ENCODE peak calls at places on chromosomes 13 and 19, in six cellular contexts. One of them, this sample, is unnamed.

GRCh38 chr19:38862321-38863059 is 12.7 kb upstream of the HNRNPL start:
- DNase-seq in heart right ventricle: peak; percentile 45
- DNase-seq in upper lobe of left lung: no peak
- DNase-seq in epithelial cell of proximal tubule: no peak
- DNase-seq in upper lobe of right lung: no peak
- DNase-seq in mucosa of descending colon: no peak
- DNase-seq in this sample: peak; percentile 68

GRCh38 chr19:46674416-46675178 is 13.6 kb upstream of the DACT3 start:
- DNase-seq in heart right ventricle: no peak
- DNase-seq in upper lobe of left lung: no peak
- DNase-seq in epithelial cell of proximal tubule: no peak
- DNase-seq in upper lobe of right lung: no peak
- DNase-seq in mucosa of descending colon: no peak
- DNase-seq in this sample: no peak

GRCh38 chr19:42467437-42467760 is 24.7 kb upstream of the CXCL17 start:
- DNase-seq in heart right ventricle: no peak
- DNase-seq in upper lobe of left lung: no peak
- DNase-seq in epithelial cell of proximal tubule: no peak
- DNase-seq in upper lobe of right lung: no peak
- DNase-seq in mucosa of descending colon: no peak
- DNase-seq in this sample: no peak

GRCh38 chr13:49985129-49985528 is 11.7 kb upstream of the TRIM13 start:
- DNase-seq in heart right ventricle: no peak
- DNase-seq in upper lobe of left lung: no peak
- DNase-seq in epithelial cell of proximal tubule: no peak
- DNase-seq in upper lobe of right lung: no peak
- DNase-seq in mucosa of descending colon: no peak
- DNase-seq in this sample: no peak

GRCh38 chr19:6279620-6279930 is 200 bp downstream of the MLLT1 start:
- DNase-seq in heart right ventricle: no peak
- DNase-seq in upper lobe of left lung: no peak
- DNase-seq in epithelial cell of proximal tubule: no peak
- DNase-seq in upper lobe of right lung: no peak
- DNase-seq in mucosa of descending colon: no peak
- DNase-seq in this sample: no peak

GRCh38 chr13:100875392-100876043 is 200.9 kb upstream of the TMTC4 start:
- DNase-seq in heart right ventricle: no peak
- DNase-seq in upper lobe of left lung: no peak
- DNase-seq in epithelial cell of proximal tubule: peak; percentile 77
- DNase-seq in upper lobe of right lung: no peak
- DNase-seq in mucosa of descending colon: no peak
- DNase-seq in this sample: peak; percentile 63

GRCh38 chr13:110636053-110636475 is 20.7 kb downstream of the NAXD start:
- DNase-seq in heart right ventricle: no peak
- DNase-seq in upper lobe of left lung: no peak
- DNase-seq in epithelial cell of proximal tubule: no peak
- DNase-seq in upper lobe of right lung: no peak
- DNase-seq in mucosa of descending colon: no peak
- DNase-seq in this sample: no peak

GRCh38 chr13:95924389-95924994 is 128.7 kb downstream of the UGGT2 start:
- DNase-seq in heart right ventricle: no peak
- DNase-seq in upper lobe of left lung: no peak
- DNase-seq in epithelial cell of proximal tubule: peak; percentile 75
- DNase-seq in upper lobe of right lung: no peak
- DNase-seq in mucosa of descending colon: no peak
- DNase-seq in this sample: peak; percentile 92

GRCh38 chr19:55358493-55358892 is 4.0 kb upstream of the COX6B2 start:
- DNase-seq in heart right ventricle: no peak
- DNase-seq in upper lobe of left lung: peak; percentile 65
- DNase-seq in epithelial cell of proximal tubule: no peak
- DNase-seq in upper lobe of right lung: no peak
- DNase-seq in mucosa of descending colon: no peak
- DNase-seq in this sample: no peak

GRCh38 chr19:18878858-18879578 is 16.9 kb downstream of the CERS1 start:
- DNase-seq in heart right ventricle: no peak
- DNase-seq in upper lobe of left lung: peak; percentile 51
- DNase-seq in epithelial cell of proximal tubule: no peak
- DNase-seq in upper lobe of right lung: no peak
- DNase-seq in mucosa of descending colon: no peak
- DNase-seq in this sample: no peak

GRCh38 chr13:45851171-45851889 is at the start of gene SIAH3:
- DNase-seq in heart right ventricle: no peak
- DNase-seq in upper lobe of left lung: peak; percentile 55
- DNase-seq in epithelial cell of proximal tubule: no peak
- DNase-seq in upper lobe of right lung: no peak
- DNase-seq in mucosa of descending colon: peak; percentile 24
- DNase-seq in this sample: peak; percentile 20

DNA sequence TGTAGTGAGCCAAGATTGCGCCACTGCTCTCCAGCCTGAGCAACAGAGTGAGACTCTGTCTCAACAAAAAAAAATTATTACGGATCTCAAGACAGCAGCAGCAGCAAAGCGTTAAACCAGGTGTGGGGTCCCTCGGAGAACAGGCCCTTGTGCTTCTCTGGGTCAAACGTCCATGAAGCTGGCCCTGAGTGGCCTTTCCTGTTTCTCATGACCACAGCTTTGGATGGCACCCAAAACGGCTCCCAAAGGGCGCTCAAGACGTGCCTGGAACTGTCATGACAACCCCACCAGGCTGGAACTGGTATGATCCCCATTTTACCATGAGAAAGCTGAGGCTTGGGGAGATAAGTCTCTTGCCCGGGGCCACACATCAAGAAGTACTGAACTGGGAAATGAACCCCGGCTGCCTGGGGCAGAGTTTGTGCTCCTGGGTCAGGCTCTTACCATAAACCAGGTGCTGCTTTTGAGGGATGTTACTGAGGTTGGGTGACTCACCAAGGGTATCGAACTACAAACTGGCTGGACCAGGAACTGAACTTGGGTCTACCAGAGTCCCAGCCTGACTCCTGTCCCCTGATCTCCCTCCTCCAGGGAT is 11.6 kb upstream of the SAMD1 start:
- DNase-seq in heart right ventricle: no peak
- DNase-seq in upper lobe of left lung: no peak
- DNase-seq in epithelial cell of proximal tubule: no peak
- DNase-seq in upper lobe of right lung: no peak
- DNase-seq in mucosa of descending colon: no peak
- DNase-seq in this sample: peak; percentile 39
- TF ChIP-seq CTCF in heart right ventricle: no peak
- TF ChIP-seq CTCF in upper lobe of left lung: no peak
- TF ChIP-seq CTCF in epithelial cell of proximal tubule: no peak
- TF ChIP-seq CTCF in upper lobe of right lung: no peak
- TF ChIP-seq CTCF in mucosa of descending colon: no peak
- TF ChIP-seq CTCF in this sample: no peak

GRCh38 chr19:3282564-3282963 is 58.1 kb downstream of the CELF5 start:
- DNase-seq in heart right ventricle: no peak
- DNase-seq in upper lobe of left lung: no peak
- DNase-seq in epithelial cell of proximal tubule: no peak
- DNase-seq in upper lobe of right lung: no peak
- DNase-seq in mucosa of descending colon: no peak
- DNase-seq in this sample: no peak

GRCh38 chr19:3284759-3285646 is 60.5 kb downstream of the CELF5 start:
- DNase-seq in heart right ventricle: no peak
- DNase-seq in upper lobe of left lung: peak; percentile 90
- DNase-seq in epithelial cell of proximal tubule: peak; percentile 13
- DNase-seq in upper lobe of right lung: peak; percentile 91
- DNase-seq in mucosa of descending colon: peak; percentile 95
- DNase-seq in this sample: peak; percentile 49

GRCh38 chr19:3285647-3286176 is 61.3 kb downstream of the CELF5 start:
- DNase-seq in heart right ventricle: no peak
- DNase-seq in upper lobe of left lung: peak; percentile 89
- DNase-seq in epithelial cell of proximal tubule: no peak
- DNase-seq in upper lobe of right lung: peak; percentile 79
- DNase-seq in mucosa of descending colon: no peak
- DNase-seq in this sample: peak; percentile 28

GRCh38 chr19:3283246-3283751 is 58.8 kb downstream of the CELF5 start:
- DNase-seq in heart right ventricle: no peak
- DNase-seq in upper lobe of left lung: no peak
- DNase-seq in epithelial cell of proximal tubule: no peak
- DNase-seq in upper lobe of right lung: no peak
- DNase-seq in mucosa of descending colon: no peak
- DNase-seq in this sample: no peak

GRCh38 chr19:3283886-3284657 is 59.6 kb downstream of the CELF5 start:
- DNase-seq in heart right ventricle: no peak
- DNase-seq in upper lobe of left lung: no peak
- DNase-seq in epithelial cell of proximal tubule: no peak
- DNase-seq in upper lobe of right lung: no peak
- DNase-seq in mucosa of descending colon: no peak
- DNase-seq in this sample: no peak
- H3K4me3 ChIP-seq in heart right ventricle: no peak overlapping the region
- H3K4me3 ChIP-seq in upper lobe of left lung: no peak overlapping the region
- H3K4me3 ChIP-seq in epithelial cell of proximal tubule: peak overlapping the region; percentile 38
- H3K4me3 ChIP-seq in upper lobe of right lung: no peak overlapping the region
- H3K4me3 ChIP-seq in mucosa of descending colon: no peak overlapping the region
- H3K4me3 ChIP-seq in this sample: no peak overlapping the region

DNA sequence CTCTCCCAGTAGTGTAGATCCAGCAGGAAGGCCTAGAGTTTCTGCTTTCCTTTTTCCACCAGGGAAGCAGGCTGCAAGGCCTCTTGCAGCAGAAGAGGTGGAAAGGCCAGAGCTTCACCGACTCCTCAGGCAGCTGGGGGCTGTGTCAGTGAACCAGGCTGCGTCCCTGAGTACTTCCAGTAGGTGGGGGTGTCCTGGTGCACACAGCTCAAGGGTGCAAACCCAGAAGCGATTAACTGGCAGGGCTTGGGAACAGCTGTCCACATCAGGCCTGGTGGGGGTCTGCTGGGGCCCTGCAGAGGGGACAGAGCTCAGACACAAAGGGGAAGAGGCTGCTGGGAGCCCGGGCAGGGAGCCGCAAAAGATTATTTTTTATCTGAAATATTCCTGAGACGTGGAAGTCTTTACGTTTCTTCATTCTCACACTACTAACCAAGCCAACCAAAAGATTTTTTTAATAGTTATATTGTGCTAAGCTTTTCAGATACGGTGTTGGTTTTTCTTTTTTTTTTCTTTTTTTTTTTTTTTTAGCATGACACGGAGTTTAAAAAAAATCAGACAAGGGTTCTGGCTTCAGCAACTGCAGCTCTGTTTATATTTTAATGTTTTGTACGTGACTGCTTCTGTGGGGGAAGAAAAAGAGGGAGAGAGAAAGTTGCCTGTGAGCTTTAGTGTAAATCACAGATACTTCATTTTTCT is 11.0 kb downstream of the TSHZ3 start:
- DNase-seq in heart right ventricle: peak; percentile 68
- DNase-seq in upper lobe of left lung: peak; percentile 14
- DNase-seq in epithelial cell of proximal tubule: no peak
- DNase-seq in upper lobe of right lung: no peak
- DNase-seq in mucosa of descending colon: peak; percentile 44
- DNase-seq in this sample: peak; percentile 92
- TF ChIP-seq CTCF in heart right ventricle: peak; percentile 46
- TF ChIP-seq CTCF in upper lobe of left lung: peak; percentile 12
- TF ChIP-seq CTCF in epithelial cell of proximal tubule: peak; percentile 53
- TF ChIP-seq CTCF in upper lobe of right lung: peak; percentile 47
- TF ChIP-seq CTCF in mucosa of descending colon: no peak
- TF ChIP-seq CTCF in this sample: peak; percentile 89

DNA sequence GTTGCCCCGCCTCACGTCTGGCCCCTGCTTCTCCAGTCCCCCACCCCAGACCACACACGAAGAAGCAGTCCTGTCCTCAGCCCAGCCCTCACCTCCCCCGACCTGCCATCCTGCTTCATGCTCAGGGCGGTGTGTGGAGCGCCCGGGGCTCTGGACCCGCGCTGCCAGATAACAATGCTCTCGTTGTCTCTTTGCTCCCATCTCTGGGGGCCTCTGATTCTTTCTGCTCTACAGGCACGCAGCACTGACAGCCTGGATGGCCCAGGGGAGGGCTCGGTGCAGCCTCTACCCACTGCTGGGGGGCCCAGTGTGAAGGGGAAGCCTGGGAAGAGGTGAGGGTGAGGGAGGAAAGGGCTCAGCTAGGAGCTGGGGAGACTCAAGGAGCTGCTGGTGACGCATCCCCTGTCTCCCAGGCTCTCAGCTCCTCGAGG is 2.1 kb downstream of the ARHGAP33 start:
- DNase-seq in heart right ventricle: no peak
- DNase-seq in upper lobe of left lung: no peak
- DNase-seq in epithelial cell of proximal tubule: no peak
- DNase-seq in upper lobe of right lung: no peak
- DNase-seq in mucosa of descending colon: peak; percentile 23
- DNase-seq in this sample: no peak
- H3K4me3 ChIP-seq in heart right ventricle: no peak overlapping the region
- H3K4me3 ChIP-seq in upper lobe of left lung: no peak overlapping the region
- H3K4me3 ChIP-seq in epithelial cell of proximal tubule: no peak overlapping the region
- H3K4me3 ChIP-seq in upper lobe of right lung: no peak overlapping the region
- H3K4me3 ChIP-seq in mucosa of descending colon: no peak overlapping the region
- H3K4me3 ChIP-seq in this sample: no peak overlapping the region

GRCh38 chr19:1514295-1514661 is 1.5 kb upstream of the ADAMTSL5 start:
- DNase-seq in heart right ventricle: no peak
- DNase-seq in upper lobe of left lung: no peak
- DNase-seq in epithelial cell of proximal tubule: no peak
- DNase-seq in upper lobe of right lung: no peak
- DNase-seq in mucosa of descending colon: no peak
- DNase-seq in this sample: no peak
- TF ChIP-seq CTCF in heart right ventricle: no peak
- TF ChIP-seq CTCF in upper lobe of left lung: no peak
- TF ChIP-seq CTCF in epithelial cell of proximal tubule: no peak
- TF ChIP-seq CTCF in upper lobe of right lung: no peak
- TF ChIP-seq CTCF in mucosa of descending colon: no peak
- TF ChIP-seq CTCF in this sample: no peak

GRCh38 chr13:113655358-113656014 is 2.5 kb downstream of the ATP4B start:
- DNase-seq in heart right ventricle: no peak
- DNase-seq in upper lobe of left lung: peak; percentile 55
- DNase-seq in epithelial cell of proximal tubule: peak; percentile 7
- DNase-seq in upper lobe of right lung: peak; percentile 49
- DNase-seq in mucosa of descending colon: no peak
- DNase-seq in this sample: no peak

GRCh38 chr13:113654175-113654560 is 3.8 kb downstream of the ATP4B start:
- DNase-seq in heart right ventricle: no peak
- DNase-seq in upper lobe of left lung: no peak
- DNase-seq in epithelial cell of proximal tubule: no peak
- DNase-seq in upper lobe of right lung: no peak
- DNase-seq in mucosa of descending colon: no peak
- DNase-seq in this sample: no peak

GRCh38 chr13:113656831-113657671 is 947 bp downstream of the ATP4B start:
- DNase-seq in heart right ventricle: no peak
- DNase-seq in upper lobe of left lung: peak; percentile 69
- DNase-seq in epithelial cell of proximal tubule: no peak
- DNase-seq in upper lobe of right lung: peak; percentile 60
- DNase-seq in mucosa of descending colon: peak; percentile 52
- DNase-seq in this sample: no peak

GRCh38 chr13:113654591-113655357 is 3.2 kb downstream of the ATP4B start:
- DNase-seq in heart right ventricle: no peak
- DNase-seq in upper lobe of left lung: peak; percentile 71
- DNase-seq in epithelial cell of proximal tubule: no peak
- DNase-seq in upper lobe of right lung: peak; percentile 58
- DNase-seq in mucosa of descending colon: peak; percentile 20
- DNase-seq in this sample: no peak

GRCh38 chr13:113656015-113656588 is 1.9 kb downstream of the ATP4B start:
- DNase-seq in heart right ventricle: no peak
- DNase-seq in upper lobe of left lung: peak; percentile 71
- DNase-seq in epithelial cell of proximal tubule: no peak
- DNase-seq in upper lobe of right lung: peak; percentile 54
- DNase-seq in mucosa of descending colon: peak; percentile 20
- DNase-seq in this sample: no peak
- H3K4me3 ChIP-seq in heart right ventricle: no peak overlapping the region
- H3K4me3 ChIP-seq in upper lobe of left lung: no peak overlapping the region
- H3K4me3 ChIP-seq in epithelial cell of proximal tubule: no peak overlapping the region
- H3K4me3 ChIP-seq in upper lobe of right lung: no peak overlapping the region
- H3K4me3 ChIP-seq in mucosa of descending colon: no peak overlapping the region
- H3K4me3 ChIP-seq in this sample: no peak overlapping the region

DNA sequence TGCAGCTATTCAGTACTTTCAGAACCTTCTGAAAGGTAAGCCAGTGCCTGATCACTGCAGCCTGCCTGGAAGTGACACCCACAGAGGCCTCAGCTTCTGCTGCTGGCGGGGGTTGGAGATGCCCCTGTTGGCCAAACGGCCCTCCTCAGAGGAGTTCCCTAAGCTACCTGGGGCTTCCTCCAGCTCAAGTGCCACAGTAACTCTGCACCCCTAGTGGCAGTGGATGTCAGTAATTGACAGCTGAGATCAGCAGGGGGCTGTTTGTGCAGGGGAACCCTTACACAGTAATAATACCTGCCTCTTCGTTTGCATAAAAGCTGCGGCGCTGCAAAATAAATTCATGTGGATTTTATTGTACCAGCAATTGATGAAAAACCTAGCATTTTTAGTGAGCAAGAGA is 28.9 kb downstream of the TDRD12 start:
- DNase-seq in heart right ventricle: no peak
- DNase-seq in upper lobe of left lung: no peak
- DNase-seq in epithelial cell of proximal tubule: no peak
- DNase-seq in upper lobe of right lung: no peak
- DNase-seq in mucosa of descending colon: no peak
- DNase-seq in this sample: no peak
- TF ChIP-seq CTCF in heart right ventricle: no peak
- TF ChIP-seq CTCF in upper lobe of left lung: no peak
- TF ChIP-seq CTCF in epithelial cell of proximal tubule: peak; percentile 18
- TF ChIP-seq CTCF in upper lobe of right lung: peak; percentile 9
- TF ChIP-seq CTCF in mucosa of descending colon: no peak
- TF ChIP-seq CTCF in this sample: no peak

This sample was measured in cardiac fibroblast.